ENCODE peak calls at places on chromosome 22, in four cellular contexts. E is SK-N-SH, F is HCT116, C is OCI-LY7. Q is an unnamed sample.
A peak's percentile ranks its signal among the peaks of the same experiment; 100 is the strongest.

GRCh38 chr22:18970180-18970947 is 34.3 kb upstream of the PRODH start:
- DNase-seq in F (no peak), E (peak; percentile 85), C (no peak), Q (no peak)

GRCh38 chr22:45865561-45866397 is 111.2 kb downstream of the WNT7B start:
- DNase-seq in F (no peak), C (no peak), E (no peak), Q (no peak)

GRCh38 chr22:31274017-31274416 is 18.3 kb downstream of the PIK3IP1 start:
- DNase-seq in F (no peak), C (no peak), E (no peak), Q (no peak)

GRCh38 chr22:46813816-46814597 is 51.6 kb downstream of the TBC1D22A start:
- DNase-seq in E (no peak), C (no peak), F (no peak), Q (no peak)

GRCh38 chr22:46935506-46936377 is 173.3 kb downstream of the TBC1D22A start:
- DNase-seq in C (no peak), E (no peak), F (no peak), Q (no peak)

GRCh38 chr22:23088199-23088604 is 17.9 kb downstream of the GNAZ start:
- DNase-seq in C (no peak), E (no peak), F (no peak), Q (no peak)

GRCh38 chr22:19359554-19360299 is 68.2 kb upstream of the CLTCL1 start:
- DNase-seq in C (no peak), E (no peak), F (no peak), Q (no peak)

GRCh38 chr22:20843501-20843900 is 15.1 kb downstream of the PI4KA start:
- DNase-seq in F (no peak), E (no peak), C (no peak), Q (no peak)

GRCh38 chr22:25777870-25778269 is 35.9 kb downstream of the MYO18B start:
- DNase-seq in C (peak; percentile 48), F (peak; percentile 44), E (peak; percentile 74), Q (no peak)

GRCh38 chr22:50079689-50080465 is 5.3 kb downstream of the MLC1 start:
- DNase-seq in E (peak; percentile 19), C (no peak), F (no peak), Q (no peak)

GRCh38 chr22:37630839-37631435 is 8.5 kb upstream of the SH3BP1 start:
- DNase-seq in C (no peak), F (no peak), E (no peak), Q (no peak)

GRCh38 chr22:17828502-17829080 is 54.3 kb upstream of the BID start:
- DNase-seq in E (no peak), F (no peak), C (no peak), Q (no peak)

GRCh38 chr22:40335358-40335757 is 10.9 kb upstream of the ADSL start:
- DNase-seq in F (no peak), C (no peak), E (no peak), Q (no peak)

GRCh38 chr22:37052386-37053309 is 1.1 kb downstream of the KCTD17 start:
- DNase-seq in E (no peak), F (no peak), C (no peak), Q (no peak)

GRCh38 chr22:35637943-35638342 is 10.3 kb upstream of the APOL6 start:
- DNase-seq in C (no peak), F (no peak), E (no peak), Q (no peak)

GRCh38 chr22:20312396-20313191 is 7.3 kb downstream of the DGCR6L start:
- DNase-seq in E (no peak), C (no peak), F (no peak), Q (no peak)

GRCh38 chr22:26461188-26461810 is 22.3 kb downstream of the HPS4 start:
- DNase-seq in F (peak; percentile 18), C (peak; percentile 41), E (peak; percentile 84), Q (no peak)

GRCh38 chr22:46727813-46728364 is 10.2 kb downstream of the CERK start:
- DNase-seq in E (no peak), F (no peak), C (no peak), Q (no peak)

GRCh38 chr22:34437140-34437539 is 516.9 kb upstream of the LARGE1 start:
- DNase-seq in F (no peak), E (no peak), C (no peak), Q (no peak)

GRCh38 chr22:24322522-24322921 is 51.9 kb downstream of the SPECC1L start:
- DNase-seq in F (no peak), E (peak; percentile 80), C (no peak), Q (no peak)

GRCh38 chr22:45335021-45335818 is 25.5 kb downstream of the FAM118A start:
- DNase-seq in C (no peak), F (no peak), E (peak; percentile 48), Q (no peak)

GRCh38 chr22:49377306-49377705 is 450.4 kb downstream of the BRD1 start:
- DNase-seq in C (no peak), E (no peak), F (no peak), Q (no peak)

GRCh38 chr22:32837803-32838202 is 36.3 kb downstream of the TIMP3 start:
- DNase-seq in E (no peak), F (no peak), C (no peak), Q (no peak)

GRCh38 chr22:49514656-49515055 is 313.0 kb downstream of the BRD1 start:
- DNase-seq in C (no peak), F (no peak), E (no peak), Q (no peak)

GRCh38 chr22:42436402-42436801 is 4.2 kb upstream of the NFAM1 start:
- DNase-seq in E (no peak), F (no peak), C (no peak), Q (no peak)

GRCh38 chr22:27386186-27386585 is 415.4 kb downstream of the MN1 start:
- DNase-seq in E (no peak), F (no peak), C (no peak), Q (no peak)

GRCh38 chr22:33842006-33842354 is 78.3 kb downstream of the LARGE1 start:
- DNase-seq in F (no peak), C (peak; percentile 78), E (no peak), Q (peak; percentile 94)

GRCh38 chr22:36383110-36383581 is 4.6 kb downstream of the MYH9 start:
- DNase-seq in C (peak; percentile 77), E (no peak), F (no peak), Q (peak; percentile 97)

GRCh38 chr22:30627480-30627879 is 8.1 kb upstream of the SLC35E4 start:
- DNase-seq in C (no peak), E (no peak), F (no peak), Q (no peak)

GRCh38 chr22:47322854-47323253 is 560.4 kb downstream of the TBC1D22A start:
- DNase-seq in E (no peak), C (no peak), F (no peak), Q (no peak)

GRCh38 chr22:30016596-30016995 is 63.7 kb upstream of the HORMAD2 start:
- DNase-seq in C (no peak), F (no peak), E (no peak), Q (no peak)

GRCh38 chr22:37979782-37980181 is 4.6 kb downstream of the SOX10 start:
- DNase-seq in E (no peak), C (no peak), F (no peak), Q (no peak)

GRCh38 chr22:36252754-36253522 is at the start of gene APOL1:
- DNase-seq in C (peak; percentile 32), E (no peak), F (no peak), Q (peak; percentile 89)

GRCh38 chr22:18975434-18976196 is 39.5 kb upstream of the PRODH start:
- DNase-seq in E (no peak), C (no peak), F (no peak), Q (no peak)

GRCh38 chr22:20738394-20739089 is 35.4 kb upstream of the SERPIND1 start:
- DNase-seq in C (no peak), F (no peak), E (no peak), Q (no peak)

GRCh38 chr22:22200569-22201184 is 43.9 kb upstream of the VPREB1 start:
- DNase-seq in E (no peak), F (no peak), C (peak; percentile 30), Q (peak; percentile 22)

GRCh38 chr22:33126881-33127280 is 68.7 kb upstream of the SYN3 start:
- DNase-seq in C (peak; percentile 24), F (no peak), E (peak; percentile 52), Q (peak; percentile 9)

GRCh38 chr22:20584872-20585639 is 77.6 kb downstream of the MED15 start:
- DNase-seq in E (peak; percentile 88), C (no peak), F (no peak), Q (no peak)

GRCh38 chr22:45420011-45420410 is 6.5 kb downstream of the RIBC2 start:
- DNase-seq in C (no peak), E (no peak), F (no peak), Q (no peak)

GRCh38 chr22:39094717-39095389 is 2.2 kb upstream of the APOBEC3H start:
- DNase-seq in C (no peak), F (no peak), E (no peak), Q (no peak)
- TF ChIP-seq EZH2phosphoT487 in C (no peak), F (no peak), E (no peak), Q (no peak)

GRCh38 chr22:44023404-44024287 is 456 bp upstream of the PARVB start:
- DNase-seq in C (no peak), F (no peak), E (peak; percentile 87), Q (peak; percentile 54)
- TF ChIP-seq EZH2phosphoT487 in C (no peak), F (no peak), E (no peak), Q (no peak)

DNA sequence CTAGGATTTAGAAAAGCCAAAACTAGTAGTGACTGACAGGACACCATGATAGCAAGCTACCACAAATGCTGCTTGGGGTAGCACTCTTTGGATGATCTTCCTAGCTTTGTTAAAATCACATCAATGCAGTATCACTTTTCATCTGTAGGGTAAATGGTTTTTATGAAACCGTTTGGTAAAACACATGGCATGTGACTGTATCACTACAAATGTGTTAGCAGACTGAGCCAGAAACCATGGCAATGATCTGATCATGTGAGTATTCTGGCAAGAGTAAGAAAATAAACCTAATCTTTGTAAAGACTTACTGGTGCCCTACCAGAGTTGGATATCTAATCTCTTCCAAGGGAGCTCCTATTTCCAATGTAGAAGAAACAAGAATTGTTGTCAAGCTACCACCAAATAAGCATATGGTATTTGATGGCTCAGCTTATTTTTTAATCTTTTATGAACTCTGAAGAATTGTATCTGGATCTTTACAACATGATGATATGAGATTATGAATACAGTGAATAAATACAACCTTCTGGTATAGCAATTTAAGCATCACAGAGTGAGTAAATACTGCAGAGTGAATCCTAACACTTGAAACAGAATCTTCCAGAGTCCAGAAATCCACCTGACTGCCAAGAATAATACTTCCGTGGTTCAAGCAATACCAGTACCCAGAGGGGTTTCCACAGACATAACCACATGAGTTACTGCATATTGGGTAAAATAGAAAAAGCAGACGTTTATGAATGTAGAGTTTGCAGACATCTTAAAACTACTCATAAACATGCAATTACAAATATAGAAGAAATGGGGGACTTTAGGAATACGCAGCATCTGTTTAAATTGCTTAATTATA is 238.9 kb downstream of the TTC28 start:
- DNase-seq in F (no peak), E (peak; percentile 29), C (no peak), Q (no peak)
- TF ChIP-seq EZH2phosphoT487 in F (no peak), E (no peak), C (no peak), Q (no peak)

GRCh38 chr22:41410311-41410751 is 28.6 kb downstream of the TEF start:
- DNase-seq in F (no peak), E (no peak), C (no peak), Q (no peak)
- TF ChIP-seq EZH2phosphoT487 in F (no peak), E (no peak), C (no peak), Q (no peak)